ENCODE peak calls at places on chromosomes 12 and 14, in eight cellular contexts. U is neural progenitor cell, W is choroid plexus epithelial cell, E is WTC11, H is uterus, Y is astrocyte of the cerebellum, Q is MCF 10A, B is IMR-90. J is an unnamed sample.

GRCh38 chr12:21559855-21560569 is 33.9 kb downstream of the SPX start:
- DNase-seq in U (no peak), W (peak), E (no peak), H (no peak), Y (no peak), Q (peak), B (peak), J (no peak)

GRCh38 chr12:113469224-113469652 is 2.4 kb downstream of the LHX5 start:
- DNase-seq in U (no peak), W (no peak), E (no peak), H (no peak), Y (no peak), Q (no peak), B (no peak), J (no peak)

GRCh38 chr12:117162167-117162539 is 28.1 kb downstream of the FBXO21 start:
- DNase-seq in U (no peak), W (no peak), E (no peak), H (no peak), Y (no peak), Q (no peak), B (no peak), J (no peak)

GRCh38 chr12:6437586-6437985 is 7.2 kb upstream of the CD27 start:
- DNase-seq in U (no peak), W (no peak), E (no peak), H (no peak), Y (no peak), Q (no peak), B (no peak), J (no peak)

GRCh38 chr12:113087193-113087592 is 30.7 kb downstream of the DTX1 start:
- DNase-seq in U (no peak), W (no peak), E (no peak), H (no peak), Y (no peak), Q (no peak), B (no peak), J (no peak)

GRCh38 chr14:24231263-24232120 is 675 bp downstream of the NEDD8 start:
- DNase-seq in U (no peak), W (no peak), E (no peak), H (no peak), Y (no peak), Q (peak), B (no peak), J (no peak)

GRCh38 chr14:58239259-58240210 is 5.1 kb upstream of the PSMA3 start:
- DNase-seq in U (peak), W (peak), E (peak), H (peak), Y (peak), Q (peak), B (peak), J (peak)

GRCh38 chr14:52730708-52731111 is 744 bp downstream of the STYX start:
- DNase-seq in U (no peak), W (peak), E (no peak), H (no peak), Y (no peak), Q (peak), B (no peak), J (no peak)

GRCh38 chr12:79939728-79940306 is 4.9 kb upstream of the PPP1R12A start:
- DNase-seq in U (no peak), W (no peak), E (no peak), H (no peak), Y (no peak), Q (no peak), B (no peak), J (no peak)

GRCh38 chr14:88856786-88857366 is 32.4 kb downstream of the TTC8 start:
- DNase-seq in U (no peak), W (peak), E (no peak), H (no peak), Y (no peak), Q (no peak), B (peak), J (no peak)

GRCh38 chr12:132593938-132594358 is 16.4 kb downstream of the LRCOL1 start:
- DNase-seq in U (peak), W (peak), E (peak), H (peak), Y (peak), Q (peak), B (peak), J (peak)

GRCh38 chr12:26712892-26713291 is 120.1 kb downstream of the ITPR2 start:
- DNase-seq in U (peak), W (no peak), E (peak), H (no peak), Y (no peak), Q (no peak), B (no peak), J (no peak)

GRCh38 chr12:77116277-77116676 is 50.9 kb upstream of the E2F7 start:
- DNase-seq in U (no peak), W (no peak), E (no peak), H (no peak), Y (no peak), Q (no peak), B (peak), J (no peak)

GRCh38 chr12:107607464-107608392 is 77.9 kb upstream of the PWP1 start:
- DNase-seq in U (peak), W (peak), E (peak), H (peak), Y (peak), Q (peak), B (peak), J (peak)

GRCh38 chr12:93145086-93145485 is 216.0 kb upstream of the EEA1 start:
- DNase-seq in U (no peak), W (no peak), E (no peak), H (no peak), Y (no peak), Q (no peak), B (peak), J (no peak)

GRCh38 chr14:100221419-100222218 is 17.3 kb upstream of the YY1 start:
- DNase-seq in U (peak), W (peak), E (peak), H (no peak), Y (peak), Q (peak), B (peak), J (no peak)

GRCh38 chr12:114688256-114688845 is 4.4 kb upstream of the TBX3 start:
- DNase-seq in U (peak), W (no peak), E (no peak), H (no peak), Y (no peak), Q (no peak), B (no peak), J (no peak)

GRCh38 chr12:14408208-14408607 is 42.7 kb downstream of the ATF7IP start:
- DNase-seq in U (no peak), W (peak), E (no peak), H (no peak), Y (no peak), Q (no peak), B (peak), J (no peak)

GRCh38 chr12:11553871-11554533 is 95.5 kb upstream of the ETV6 start:
- DNase-seq in U (peak), W (peak), E (peak), H (peak), Y (peak), Q (peak), B (peak), J (no peak)

GRCh38 chr12:80189241-80189640 is 89.9 kb downstream of the OTOGL start:
- DNase-seq in U (no peak), W (peak), E (no peak), H (no peak), Y (peak), Q (no peak), B (peak), J (no peak)

GRCh38 chr14:69096766-69097475 is 56.0 kb downstream of the DCAF5 start:
- DNase-seq in U (no peak), W (peak), E (no peak), H (no peak), Y (no peak), Q (no peak), B (peak), J (no peak)

GRCh38 chr14:77376380-77376770 is 519 bp downstream of the TMED8 start:
- DNase-seq in U (peak), W (peak), E (peak), H (peak), Y (no peak), Q (peak), B (no peak), J (peak)

GRCh38 chr12:27969011-27969900 is 3.3 kb downstream of the PTHLH start:
- DNase-seq in U (peak), W (peak), E (peak), H (peak), Y (no peak), Q (peak), B (peak), J (peak)

GRCh38 chr12:2894961-2895360 is 4.3 kb downstream of the TULP3 start:
- DNase-seq in U (peak), W (no peak), E (no peak), H (no peak), Y (no peak), Q (no peak), B (no peak), J (no peak)

GRCh38 chr14:61362072-61362750 is 40.8 kb downstream of the PRKCH start:
- DNase-seq in U (no peak), W (no peak), E (no peak), H (no peak), Y (no peak), Q (no peak), B (no peak), J (no peak)

GRCh38 chr12:77685112-77685511 is 145.6 kb upstream of the NAV3 start:
- DNase-seq in U (peak), W (peak), E (peak), H (peak), Y (peak), Q (peak), B (peak), J (peak)

GRCh38 chr14:104113631-104114420 is 24.6 kb upstream of the KIF26A start:
- DNase-seq in U (no peak), W (no peak), E (no peak), H (no peak), Y (no peak), Q (no peak), B (no peak), J (peak)

GRCh38 chr12:66144796-66145754 is 14.5 kb upstream of the LLPH start:
- DNase-seq in U (peak), W (peak), E (no peak), H (peak), Y (peak), Q (peak), B (peak), J (no peak)

GRCh38 chr14:96187216-96188050 is 17.2 kb upstream of the BDKRB2 start:
- DNase-seq in U (no peak), W (peak), E (no peak), H (no peak), Y (peak), Q (no peak), B (peak), J (no peak)

GRCh38 chr12:108459106-108459505 is 56.0 kb upstream of the FICD start:
- DNase-seq in U (no peak), W (no peak), E (no peak), H (no peak), Y (no peak), Q (no peak), B (no peak), J (no peak)

GRCh38 chr14:94373708-94374107 is 14.7 kb downstream of the SERPINA1 start:
- DNase-seq in U (no peak), W (peak), E (no peak), H (no peak), Y (peak), Q (peak), B (peak), J (no peak)

GRCh38 chr14:46951103-46951502 is 299.5 kb upstream of the RPL10L start:
- DNase-seq in U (no peak), W (no peak), E (no peak), H (no peak), Y (no peak), Q (no peak), B (no peak), J (no peak)
- TF ChIP-seq CTCF in U (peak), W (no peak), E (no peak), H (no peak), Y (no peak), Q (no peak), B (no peak), J (no peak)

DNA sequence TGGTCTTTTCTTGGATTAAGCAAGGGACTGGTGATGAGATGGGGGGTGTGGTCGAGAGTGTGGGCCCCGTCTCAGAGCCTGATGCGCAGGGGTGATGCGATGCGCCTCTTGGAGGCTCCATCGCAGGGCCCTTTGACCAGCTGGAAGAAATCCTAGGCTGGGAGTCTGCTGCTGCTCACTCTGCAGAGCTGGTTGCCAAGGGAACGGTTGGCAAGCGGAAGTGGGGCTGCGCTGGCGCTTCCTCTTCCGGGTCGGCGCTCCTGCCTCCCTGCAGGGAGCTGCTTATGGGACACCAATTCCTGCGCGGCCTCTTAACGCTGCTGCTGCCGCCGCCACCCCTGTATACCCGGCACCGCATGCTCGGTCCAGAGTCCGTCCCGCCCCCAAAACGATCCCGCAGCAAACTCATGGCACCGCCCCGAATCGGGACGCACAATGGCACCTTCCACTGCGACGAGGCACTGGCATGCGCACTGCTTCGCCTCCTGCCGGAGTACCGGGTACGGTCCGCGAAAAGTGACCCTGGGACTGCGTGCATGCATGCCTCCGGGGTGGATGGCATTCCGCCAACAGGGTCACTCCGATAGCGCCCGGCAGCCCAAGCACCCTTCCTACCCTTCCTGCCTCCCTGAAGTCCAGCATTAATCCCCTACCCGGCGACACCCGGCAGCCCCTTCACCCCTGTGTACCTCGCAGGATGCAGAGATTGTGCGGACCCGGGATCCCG is at the start of gene MYG1:
- DNase-seq in U (peak), W (peak), E (peak), H (peak), Y (peak), Q (peak), B (peak), J (peak)
- TF ChIP-seq CTCF in U (peak), W (peak), E (no peak), H (peak), Y (peak), Q (no peak), B (peak), J (no peak)

GRCh38 chr12:120528861-120529525 is at the start of gene COQ5:
- DNase-seq in U (peak), W (peak), E (peak), H (peak), Y (peak), Q (peak), B (peak), J (peak)

GRCh38 chr12:120534203-120534702 is at the start of gene RNF10:
- DNase-seq in U (peak), W (peak), E (peak), H (peak), Y (peak), Q (peak), B (peak), J (peak)

GRCh38 chr12:120532701-120533238 is 1.4 kb upstream of the RNF10 start:
- DNase-seq in U (no peak), W (no peak), E (no peak), H (no peak), Y (no peak), Q (no peak), B (no peak), J (no peak)

GRCh38 chr12:120534703-120535655 is 823 bp downstream of the RNF10 start:
- DNase-seq in U (peak), W (peak), E (peak), H (peak), Y (peak), Q (peak), B (peak), J (peak)

DNA sequence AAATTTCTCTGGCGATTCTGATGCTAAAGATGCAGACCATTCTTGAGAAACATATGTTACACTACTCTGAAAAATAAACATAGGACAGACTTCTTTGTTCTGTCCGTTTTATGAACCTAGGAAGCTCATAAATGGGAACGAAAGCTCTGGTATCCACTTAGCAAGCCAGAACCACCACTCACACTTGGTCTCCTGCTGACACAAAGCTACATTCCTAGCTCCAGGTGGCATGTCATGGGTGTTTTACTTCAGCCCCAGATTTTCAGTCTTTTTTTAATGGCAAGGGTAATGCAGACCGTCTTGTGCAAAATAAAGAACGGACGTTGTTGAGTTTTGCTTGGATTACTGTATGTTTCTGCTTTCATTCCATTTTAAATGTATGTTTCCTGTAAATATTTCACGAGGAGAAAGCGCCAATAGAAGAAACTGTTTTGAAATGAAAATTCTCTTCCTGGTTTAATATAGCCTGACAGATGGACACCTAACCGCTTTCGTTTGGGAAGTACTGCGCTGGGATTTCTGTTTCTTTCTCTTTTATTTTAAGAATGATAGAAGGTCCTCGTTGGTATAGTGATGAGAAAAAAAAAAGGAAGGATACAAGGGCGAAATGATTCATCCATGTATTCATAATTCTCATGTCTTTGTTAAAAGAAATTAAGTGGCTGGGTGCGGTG is 820 bp upstream of the COQ5 start:
- DNase-seq in U (peak), W (peak), E (no peak), H (no peak), Y (no peak), Q (peak), B (peak), J (no peak)
- TF ChIP-seq CTCF in U (no peak), W (peak), E (no peak), H (no peak), Y (no peak), Q (no peak), B (no peak), J (peak)

GRCh38 chr14:102126807-102127455 is 12.8 kb upstream of the WDR20 start:
- DNase-seq in U (no peak), W (no peak), E (no peak), H (no peak), Y (no peak), Q (no peak), B (no peak), J (no peak)

GRCh38 chr14:102125546-102125945 is 14.2 kb upstream of the WDR20 start:
- DNase-seq in U (no peak), W (peak), E (no peak), H (no peak), Y (no peak), Q (peak), B (no peak), J (no peak)

GRCh38 chr14:102120888-102121287 is 18.8 kb upstream of the WDR20 start:
- DNase-seq in U (no peak), W (no peak), E (no peak), H (no peak), Y (no peak), Q (no peak), B (no peak), J (no peak)

GRCh38 chr14:102121567-102121966 is 18.1 kb upstream of the WDR20 start:
- DNase-seq in U (no peak), W (no peak), E (no peak), H (no peak), Y (no peak), Q (no peak), B (no peak), J (no peak)

GRCh38 chr14:102124419-102124818 is 15.3 kb upstream of the WDR20 start:
- DNase-seq in U (no peak), W (no peak), E (no peak), H (no peak), Y (no peak), Q (no peak), B (no peak), J (no peak)
- TF ChIP-seq CTCF in U (no peak), W (no peak), E (no peak), H (no peak), Y (no peak), Q (no peak), B (no peak), J (no peak)